ENCODE peak calls at places on chromosomes 4 and X, in ten cellular contexts. Q, Z, U, C, I, D, T, S, O and M are unnamed samples.

GRCh38 chr4:173057442-173057841 is 111.2 kb upstream of the GALNT7 start:
- DNase-seq in Z (no peak), S (no peak), O (peak), T (peak), Q (no peak), D (no peak), I (no peak), C (no peak), U (no peak), M (no peak)

GRCh38 chrX:106931831-106932491 is 11.8 kb downstream of the CLDN2 start:
- DNase-seq in T (no peak), Z (no peak), I (peak), D (no peak), O (no peak), S (no peak), C (no peak), U (no peak), Q (no peak), M (no peak)

GRCh38 chr4:101177146-101177545 is 170.2 kb downstream of the PPP3CA start:
- DNase-seq in Q (no peak), T (no peak), D (no peak), O (peak), Z (no peak), C (no peak), U (no peak), I (no peak), S (no peak), M (no peak)

GRCh38 chr4:186249785-186250739 is 15.9 kb upstream of the F11 start:
- DNase-seq in U (no peak), Z (no peak), Q (no peak), I (peak), D (no peak), O (peak), C (no peak), S (no peak), T (peak), M (no peak)

GRCh38 chr4:72743078-72743477 is 174.1 kb upstream of the ADAMTS3 start:
- DNase-seq in D (no peak), O (no peak), S (no peak), C (no peak), I (no peak), U (no peak), T (no peak), Z (no peak), Q (no peak), M (no peak)

GRCh38 chr4:138609943-138610350 is 367.8 kb upstream of the SLC7A11 start:
- DNase-seq in C (no peak), D (no peak), O (peak), Z (peak), Q (no peak), S (no peak), T (no peak), U (no peak), I (peak), M (no peak)

GRCh38 chr4:137300776-137301175 is 231.5 kb downstream of the PCDH18 start:
- DNase-seq in C (no peak), Q (no peak), D (no peak), U (no peak), O (peak), Z (peak), I (no peak), T (peak), S (no peak), M (no peak)

GRCh38 chr4:33323393-33323792 is 2603.2 kb downstream of the PCDH7 start:
- DNase-seq in Z (no peak), Q (no peak), S (no peak), C (no peak), D (no peak), O (no peak), I (no peak), U (no peak), T (peak), M (no peak)

GRCh38 chr4:47526281-47526680 is 41.2 kb downstream of the ATP10D start:
- DNase-seq in I (peak), Z (peak), T (peak), Q (no peak), D (no peak), U (no peak), S (no peak), C (no peak), O (peak), M (no peak)

GRCh38 chrX:153926863-153927685 is 1.0 kb upstream of the ARHGAP4 start:
- DNase-seq in I (peak), T (no peak), Q (peak), C (no peak), S (peak), U (peak), Z (no peak), O (peak), D (peak), M (peak)

GRCh38 chrX:129678176-129678880 is 23.6 kb upstream of the APLN start:
- DNase-seq in D (no peak), C (no peak), Z (no peak), U (peak), T (no peak), I (no peak), Q (peak), O (no peak), S (peak), M (peak)

GRCh38 chr4:153345011-153345981 is 808 bp downstream of the MND1 start:
- DNase-seq in T (peak), I (peak), U (peak), Q (peak), Z (peak), O (peak), D (peak), S (peak), C (no peak), M (peak)

GRCh38 chr4:152738812-152739211 is 40.7 kb downstream of the TIGD4 start:
- DNase-seq in I (peak), T (peak), O (peak), Q (no peak), S (no peak), Z (no peak), U (no peak), D (no peak), C (no peak), M (no peak)

GRCh38 chr4:54056360-54056759 is 8.0 kb downstream of the CHIC2 start:
- DNase-seq in T (no peak), S (no peak), Q (no peak), I (no peak), C (no peak), O (no peak), D (no peak), U (no peak), Z (no peak), M (no peak)

GRCh38 chr4:158259955-158260575 is 49.8 kb downstream of the TMEM144 start:
- DNase-seq in S (no peak), Z (peak), Q (no peak), T (peak), I (peak), D (no peak), U (peak), C (no peak), O (peak), M (peak)

DNA sequence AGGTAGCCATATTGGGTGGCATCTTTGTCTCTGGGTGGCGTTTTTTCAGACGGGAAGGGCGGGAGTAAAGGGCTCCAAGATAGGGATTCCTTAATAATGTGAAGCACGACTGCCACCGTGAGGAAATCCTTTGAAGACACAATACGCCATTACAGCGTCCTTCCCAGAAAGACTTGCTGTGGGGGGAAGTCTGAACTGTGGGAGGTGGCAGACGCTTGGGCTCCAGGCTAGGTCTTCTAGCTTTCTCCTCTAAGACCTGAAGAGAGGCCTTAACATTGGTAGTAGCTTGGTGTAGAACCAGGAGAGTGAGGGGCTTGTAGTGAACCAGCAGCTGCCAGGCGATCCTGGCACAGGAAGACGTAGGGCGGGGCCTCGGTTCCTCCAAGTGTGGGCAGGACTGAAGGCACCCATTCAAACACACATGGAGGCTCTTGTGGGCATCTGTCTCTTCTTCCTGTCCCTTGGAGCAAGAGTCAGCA is 197.3 kb downstream of the OR13H1 start:
- DNase-seq in T (no peak), O (no peak), U (no peak), S (peak), D (no peak), Z (peak), Q (no peak), C (no peak), I (no peak), M (no peak)
- TF ChIP-seq CTCF in T (no peak), O (no peak), U (no peak), S (peak), D (peak), Z (peak), Q (no peak), C (no peak), I (no peak), M (no peak)

GRCh38 chrX:155028192-155028591 is 1.5 kb downstream of the FUNDC2 start:
- DNase-seq in T (no peak), Z (no peak), D (no peak), S (no peak), I (no peak), Q (no peak), C (no peak), O (no peak), U (peak), M (no peak)
- TF ChIP-seq CTCF in T (no peak), Z (no peak), D (no peak), S (no peak), I (no peak), Q (no peak), C (no peak), O (no peak), U (no peak), M (no peak)

GRCh38 chrX:27622883-27623282 is 32.7 kb downstream of the DCAF8L2 start:
- DNase-seq in D (no peak), Z (no peak), U (no peak), T (no peak), O (no peak), Q (no peak), C (no peak), I (no peak), S (no peak), M (no peak)

GRCh38 chrX:27619459-27619858 is 29.3 kb downstream of the DCAF8L2 start:
- DNase-seq in D (no peak), Z (no peak), S (no peak), T (no peak), Q (no peak), I (no peak), O (peak), C (no peak), U (no peak), M (no peak)

GRCh38 chrX:27619975-27620374 is 29.8 kb downstream of the DCAF8L2 start:
- DNase-seq in U (peak), D (no peak), Z (no peak), Q (no peak), S (no peak), O (peak), C (no peak), I (peak), T (peak), M (peak)
- TF ChIP-seq CTCF in U (peak), D (peak), Z (peak), Q (no peak), S (peak), O (peak), C (peak), I (peak), T (peak), M (peak)

DNA sequence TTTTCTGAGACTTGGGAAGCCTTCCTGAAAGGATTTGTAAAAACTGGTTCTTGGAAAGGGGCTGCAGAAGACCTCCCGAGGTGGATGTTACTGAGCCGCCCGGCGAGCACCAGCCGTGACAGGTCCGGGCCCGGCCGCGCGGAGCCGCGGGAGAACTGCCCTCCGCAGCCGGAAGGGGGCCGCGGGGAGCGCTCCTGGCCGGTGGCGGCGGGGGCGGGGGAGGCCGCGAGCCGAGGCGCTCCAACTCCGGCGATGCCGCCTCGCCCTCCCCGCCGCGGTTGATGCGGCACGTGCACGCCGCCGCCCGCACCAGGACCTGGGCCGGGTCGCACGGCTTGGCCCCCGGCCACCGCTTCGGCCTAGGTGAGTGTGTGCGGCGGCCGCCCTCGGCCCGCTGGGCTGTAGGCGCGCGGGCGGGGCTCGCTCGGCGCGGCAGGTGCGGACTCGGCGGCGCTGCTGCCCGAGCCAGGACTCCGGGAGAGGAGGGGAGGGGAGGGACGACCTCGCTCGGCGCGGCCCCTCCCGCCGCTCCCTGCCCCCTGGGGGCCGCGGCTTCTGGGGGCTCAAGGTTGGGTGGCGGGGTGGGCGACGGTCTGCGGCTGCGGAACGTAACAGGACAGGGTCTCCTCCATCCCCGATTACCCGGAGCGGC is 1.7 kb downstream of the SPRY1 start:
- DNase-seq in I (peak), U (peak), Z (peak), C (peak), S (peak), O (peak), D (peak), T (no peak), Q (peak), M (peak)
- TF ChIP-seq CTCF in I (peak), U (peak), Z (peak), C (peak), S (peak), O (peak), D (peak), T (peak), Q (peak), M (peak)

GRCh38 chr4:90030953-90031352 is 96.2 kb upstream of the CCSER1 start:
- DNase-seq in O (no peak), U (peak), Z (no peak), S (no peak), D (no peak), T (peak), Q (no peak), C (no peak), I (peak), M (no peak)
- TF ChIP-seq CTCF in O (no peak), U (peak), Z (peak), S (peak), D (no peak), T (peak), Q (no peak), C (no peak), I (no peak), M (peak)

GRCh38 chr4:170716868-170717267 is 627.1 kb upstream of the AADAT start:
- DNase-seq in Z (no peak), O (peak), T (no peak), I (peak), Q (no peak), U (no peak), C (no peak), D (no peak), S (no peak), M (no peak)
- TF ChIP-seq CTCF in Z (peak), O (no peak), T (no peak), I (peak), Q (no peak), U (peak), C (no peak), D (no peak), S (peak), M (no peak)

DNA sequence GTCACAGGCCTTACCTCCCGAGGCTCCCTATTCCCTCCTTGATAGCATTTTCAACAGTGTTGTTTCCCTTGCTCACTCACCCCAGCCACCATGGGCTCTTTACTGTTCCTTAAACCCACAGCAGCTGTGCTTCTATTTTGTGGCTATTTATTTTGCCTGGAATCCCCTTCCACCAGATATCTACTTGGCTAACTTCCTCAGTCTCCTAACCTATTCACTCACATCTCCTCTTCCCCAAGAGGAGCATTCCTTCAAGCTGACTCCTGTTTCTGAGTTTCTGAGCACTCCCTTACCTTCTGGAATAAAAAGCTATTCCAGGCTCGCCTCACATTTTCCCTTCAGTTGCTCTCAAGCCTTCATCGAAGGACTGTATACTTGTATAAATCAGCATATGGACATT is 50.5 kb downstream of the CXCL1 start:
- DNase-seq in Q (no peak), T (peak), S (no peak), U (no peak), D (no peak), C (no peak), I (peak), O (peak), Z (peak), M (no peak)
- TF ChIP-seq CTCF in Q (no peak), T (no peak), S (no peak), U (no peak), D (no peak), C (no peak), I (no peak), O (no peak), Z (no peak), M (no peak)